ENCODE peak calls at places on chromosomes 7 and 10, in seven cellular contexts. L, P, B, K, W, G and R are unnamed samples.

GRCh38 chr7:95407751-95408150 is 11.6 kb upstream of the PON3 start:
- DNase-seq in B (no peak), L (no peak), P (no peak), K (no peak), W (no peak), G (no peak), R (no peak)

GRCh38 chr7:83738436-83738835 is 89.5 kb upstream of the SEMA3E start:
- DNase-seq in W (no peak), L (no peak), G (no peak), K (no peak), B (no peak), P (no peak), R (no peak)

GRCh38 chr7:156191090-156191489 is 378.8 kb upstream of the SHH start:
- DNase-seq in W (no peak), G (no peak), K (no peak), L (no peak), B (no peak), P (no peak), R (no peak)

GRCh38 chr10:106618611-106619010 is 545.9 kb downstream of the SORCS1 start:
- DNase-seq in P (no peak), L (no peak), K (no peak), W (no peak), G (no peak), B (no peak), R (no peak)

GRCh38 chr7:99141756-99142726 is 1.9 kb downstream of the SMURF1 start:
- DNase-seq in L (peak), P (peak), K (peak), B (peak), G (peak), W (no peak), R (peak)

GRCh38 chr7:39501358-39501757 is 64.8 kb upstream of the YAE1 start:
- DNase-seq in B (no peak), K (no peak), W (no peak), L (no peak), P (no peak), G (no peak), R (no peak)

GRCh38 chr10:14259696-14260595 is 70.8 kb downstream of the FRMD4A start:
- DNase-seq in P (no peak), K (no peak), L (no peak), B (no peak), W (no peak), G (no peak), R (no peak)

GRCh38 chr7:30912986-30913671 is 1.5 kb downstream of the AQP1 start:
- DNase-seq in P (no peak), W (no peak), B (no peak), L (no peak), K (no peak), G (no peak), R (no peak)

GRCh38 chr7:107742678-107743566 is 1.0 kb upstream of the CBLL1 start:
- DNase-seq in B (no peak), W (no peak), P (no peak), G (no peak), L (peak), K (peak), R (peak)

GRCh38 chr7:119783799-119784198 is 489.2 kb upstream of the KCND2 start:
- DNase-seq in L (no peak), P (no peak), G (no peak), K (no peak), B (no peak), W (no peak), R (no peak)

GRCh38 chr7:126805351-126805750 is 447.4 kb downstream of the GRM8 start:
- DNase-seq in L (no peak), W (no peak), K (no peak), G (no peak), P (no peak), B (no peak), R (no peak)

GRCh38 chr10:112988839-112989406 is 38.9 kb downstream of the TCF7L2 start:
- DNase-seq in K (no peak), W (no peak), B (no peak), L (no peak), P (no peak), G (no peak), R (no peak)